ENCODE peak calls at places on chromosome 3, in four cellular contexts. I is hepatocyte, Z is IMR-90, P is SK-N-SH. V is an unnamed sample.

GRCh38 chr3:104885214-104885814 is 481.4 kb upstream of the ALCAM start:
- DNase-seq in I (no peak), Z (peak), P (no peak), V (peak)

GRCh38 chr3:61052855-61053254 is 198.4 kb downstream of the FHIT start:
- DNase-seq in I (no peak), Z (no peak), P (no peak), V (no peak)

GRCh38 chr3:39126532-39127071 is 19.1 kb downstream of the TTC21A start:
- DNase-seq in I (peak), Z (peak), P (peak), V (peak)

GRCh38 chr3:143697975-143698374 is 150.3 kb downstream of the SLC9A9 start:
- DNase-seq in I (no peak), Z (no peak), P (no peak), V (peak)

GRCh38 chr3:8183627-8184026 is 318.0 kb upstream of the LMCD1 start:
- DNase-seq in I (no peak), Z (no peak), P (no peak), V (no peak)

GRCh38 chr3:156433910-156434309 is 121.0 kb downstream of the SSR3 start:
- DNase-seq in I (no peak), Z (peak), P (peak), V (no peak)

GRCh38 chr3:1439395-1439794 is 346.6 kb downstream of the CNTN6 start:
- DNase-seq in I (peak), Z (no peak), P (no peak), V (no peak)

GRCh38 chr3:9615003-9615628 is 34.2 kb upstream of the MTMR14 start:
- DNase-seq in I (no peak), Z (no peak), P (no peak), V (peak)

GRCh38 chr3:106299300-106300098 is 430.7 kb upstream of the CBLB start:
- DNase-seq in I (no peak), Z (peak), P (no peak), V (no peak)

GRCh38 chr3:194330579-194330978 is 20.5 kb downstream of the CPN2 start:
- DNase-seq in I (no peak), Z (peak), P (peak), V (peak)

GRCh38 chr3:24514139-24514538 is 19.5 kb upstream of the THRB start:
- DNase-seq in I (no peak), Z (no peak), P (no peak), V (peak)

GRCh38 chr3:127984241-127984975 is 67.8 kb upstream of the SEC61A1 start:
- DNase-seq in I (no peak), Z (peak), P (no peak), V (peak)

DNA sequence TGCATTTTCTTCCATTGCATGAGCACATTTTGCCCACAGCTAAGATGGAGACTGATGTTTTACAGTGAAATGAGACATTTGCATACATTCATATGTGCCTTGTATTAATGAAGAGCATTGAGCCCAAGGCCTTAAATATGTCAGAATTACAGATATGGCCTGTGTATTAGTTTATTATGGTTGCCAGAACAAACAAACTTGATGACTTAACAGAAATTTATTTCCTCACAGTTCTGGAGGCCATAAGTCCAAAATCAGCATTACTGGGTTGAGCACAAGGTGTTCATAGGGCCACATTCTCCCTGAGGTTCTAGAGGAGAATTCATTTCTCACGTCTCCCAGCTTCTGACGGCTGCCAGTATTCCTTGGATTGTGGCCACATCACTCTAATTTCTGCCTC is 302.6 kb upstream of the TGFBR2 start:
- DNase-seq in I (no peak), Z (no peak), P (no peak), V (no peak)
- H3K4me2 ChIP-seq in I (no peak), Z (no peak), P (no peak), V (no peak)

DNA sequence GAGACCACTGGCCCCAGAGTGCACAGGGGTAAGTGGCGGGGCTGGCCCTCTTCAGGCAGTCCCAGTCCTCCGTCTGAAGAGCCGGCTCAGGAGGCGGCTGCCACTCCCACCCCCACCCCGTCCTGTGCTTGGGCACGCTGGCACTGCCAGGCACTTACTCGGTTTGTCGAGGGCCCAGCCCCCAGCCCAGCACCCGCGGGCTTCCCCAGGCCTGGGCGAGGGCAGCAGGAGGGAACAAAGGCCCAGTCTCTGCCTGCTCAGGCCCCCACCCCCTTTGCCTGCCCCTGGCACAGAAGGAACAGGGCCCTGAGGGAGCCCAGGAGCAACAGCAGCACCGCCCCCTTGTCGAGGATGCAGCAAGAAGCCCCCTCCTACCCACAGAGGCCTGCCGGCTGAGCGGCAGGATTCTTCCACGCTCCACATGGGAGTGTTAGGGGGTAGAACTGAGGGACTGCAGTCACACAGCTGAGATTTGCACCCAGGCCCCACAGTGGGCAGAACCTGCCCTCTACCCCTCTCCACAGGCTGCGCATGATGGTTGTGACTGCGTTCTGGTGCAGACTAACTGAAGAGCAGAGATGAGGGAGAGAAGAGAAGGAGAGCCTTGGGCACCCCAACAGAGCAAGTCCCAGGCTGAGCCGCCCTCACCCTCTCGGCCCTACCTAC is 8.9 kb downstream of the DUSP7 start:
- DNase-seq in I (no peak), Z (no peak), P (no peak), V (peak)
- H3K4me2 ChIP-seq in I (no peak), Z (no peak), P (peak), V (peak)

GRCh38 chr3:123734527-123734902 is 149.6 kb downstream of the MYLK start:
- DNase-seq in I (no peak), Z (no peak), P (no peak), V (no peak)
- H3K4me2 ChIP-seq in I (no peak), Z (no peak), P (peak), V (peak)

GRCh38 chr3:172087827-172088580 is 48.6 kb downstream of the FNDC3B start:
- DNase-seq in I (no peak), Z (no peak), P (no peak), V (no peak)
- H3K4me2 ChIP-seq in I (no peak), Z (no peak), P (no peak), V (no peak)

GRCh38 chr3:155179966-155180757 is 100.0 kb downstream of the MME start:
- DNase-seq in I (no peak), Z (no peak), P (no peak), V (no peak)

GRCh38 chr3:155182467-155182866 is 102.3 kb downstream of the MME start:
- DNase-seq in I (no peak), Z (no peak), P (no peak), V (no peak)

GRCh38 chr3:155185623-155186022 is 105.5 kb downstream of the MME start:
- DNase-seq in I (no peak), Z (peak), P (no peak), V (peak)

GRCh38 chr3:155188036-155188435 is 105.4 kb downstream of the STRIT1 start:
- DNase-seq in I (no peak), Z (peak), P (no peak), V (peak)

DNA sequence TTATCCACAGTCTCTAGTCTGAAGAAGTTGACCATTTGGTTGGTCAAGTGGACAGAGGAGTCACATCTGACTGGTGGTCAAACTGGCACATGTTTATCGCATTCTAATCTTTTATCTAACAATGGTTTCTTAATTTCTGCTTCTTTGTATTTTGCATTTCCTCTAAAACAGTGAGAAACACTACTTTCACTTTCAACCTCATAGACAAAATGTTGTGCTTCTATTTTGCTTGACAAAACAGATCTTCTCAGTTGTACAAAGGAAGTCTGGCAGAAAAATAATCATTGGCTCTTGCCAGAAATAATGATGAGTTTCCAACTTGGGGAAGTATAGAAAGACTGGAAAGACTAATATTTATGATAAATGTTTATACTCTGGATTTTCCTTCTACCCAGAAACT is 103.9 kb downstream of the MME start:
- DNase-seq in I (no peak), Z (no peak), P (no peak), V (no peak)
- H3K4me2 ChIP-seq in I (no peak), Z (peak), P (no peak), V (no peak)

GRCh38 chr3:13852638-13853009 is 27.2 kb downstream of the WNT7A start:
- DNase-seq in I (no peak), Z (no peak), P (no peak), V (peak)
- H3K4me2 ChIP-seq in I (no peak), Z (no peak), P (no peak), V (peak)

DNA sequence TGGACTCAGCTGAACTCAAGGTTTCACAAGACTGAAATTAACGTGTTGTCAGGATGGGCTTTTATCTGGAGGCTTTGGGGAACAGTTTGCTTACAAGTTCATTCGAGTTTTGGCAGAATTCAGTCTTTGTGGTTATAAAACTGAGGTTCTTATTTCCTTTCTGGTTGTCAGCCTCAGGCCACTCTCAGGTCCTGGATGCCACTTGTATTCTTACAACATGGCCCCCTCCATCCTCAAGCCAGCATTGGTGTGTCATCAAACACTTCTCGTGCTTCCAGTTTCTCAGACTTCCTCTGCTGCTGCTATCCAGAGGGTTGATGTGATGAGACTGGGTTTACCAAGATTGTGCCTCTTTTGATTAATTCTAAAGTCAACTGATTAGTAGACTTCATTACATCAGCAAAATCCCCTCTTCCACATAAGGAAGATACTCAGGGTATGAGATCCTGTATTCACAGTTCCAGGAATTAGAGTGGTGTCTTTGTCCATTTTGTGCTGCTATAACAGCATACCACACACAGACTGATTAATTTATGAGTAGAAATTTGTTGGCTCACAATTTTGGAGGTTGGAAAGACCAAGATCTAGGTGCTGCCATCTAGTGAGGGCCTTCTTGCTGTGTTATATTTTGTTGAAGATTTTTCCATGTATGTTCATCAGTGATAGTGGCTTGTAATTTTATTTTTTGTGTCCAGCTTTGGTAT is 10.9 kb downstream of the LRCH3 start:
- DNase-seq in I (no peak), Z (peak), P (no peak), V (peak)
- H3K4me2 ChIP-seq in I (no peak), Z (no peak), P (no peak), V (peak)

DNA sequence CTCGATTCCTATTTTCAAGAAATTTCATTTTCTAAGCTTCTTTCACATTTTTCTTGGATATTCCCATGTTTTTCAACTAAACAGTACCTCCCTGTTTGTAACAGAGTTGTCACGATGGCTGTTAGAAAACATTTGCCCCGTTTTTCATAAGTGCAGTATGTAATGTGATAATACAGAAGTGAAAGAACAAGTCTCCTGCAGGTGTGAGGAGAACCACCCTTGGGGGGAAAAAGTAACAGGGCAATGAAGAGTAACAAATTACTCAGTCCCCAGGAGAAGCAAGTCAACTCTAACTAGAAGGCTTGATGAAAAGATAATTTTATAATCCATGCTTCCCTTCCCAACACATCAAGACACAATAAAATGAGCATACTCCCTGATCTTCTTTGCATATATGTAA is 493.3 kb downstream of the FOXP1 start:
- DNase-seq in I (no peak), Z (no peak), P (no peak), V (no peak)
- H3K4me2 ChIP-seq in I (no peak), Z (no peak), P (no peak), V (no peak)

DNA sequence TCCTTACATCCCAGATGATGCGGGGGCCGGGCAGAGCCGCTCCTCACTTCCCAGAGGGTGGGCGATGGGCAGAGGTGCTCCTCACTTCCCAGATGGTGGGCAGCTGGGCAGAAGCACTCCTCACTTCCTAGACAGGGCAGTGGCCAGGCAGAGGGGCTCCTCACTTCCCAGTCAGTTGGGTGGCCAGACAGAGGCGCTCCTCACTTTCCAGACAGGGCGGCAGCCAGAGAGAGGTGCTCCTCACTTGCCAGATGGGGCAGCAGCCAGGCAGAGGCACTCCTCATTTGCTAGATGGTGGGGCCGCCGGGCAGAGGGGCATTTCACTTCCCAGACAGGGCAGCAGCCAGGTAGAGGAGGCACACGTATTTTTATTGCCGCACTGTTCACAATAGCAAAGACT is 622.0 kb upstream of the KCNMB2 start:
- DNase-seq in I (no peak), Z (no peak), P (no peak), V (no peak)
- H3K4me2 ChIP-seq in I (no peak), Z (no peak), P (no peak), V (no peak)

DNA sequence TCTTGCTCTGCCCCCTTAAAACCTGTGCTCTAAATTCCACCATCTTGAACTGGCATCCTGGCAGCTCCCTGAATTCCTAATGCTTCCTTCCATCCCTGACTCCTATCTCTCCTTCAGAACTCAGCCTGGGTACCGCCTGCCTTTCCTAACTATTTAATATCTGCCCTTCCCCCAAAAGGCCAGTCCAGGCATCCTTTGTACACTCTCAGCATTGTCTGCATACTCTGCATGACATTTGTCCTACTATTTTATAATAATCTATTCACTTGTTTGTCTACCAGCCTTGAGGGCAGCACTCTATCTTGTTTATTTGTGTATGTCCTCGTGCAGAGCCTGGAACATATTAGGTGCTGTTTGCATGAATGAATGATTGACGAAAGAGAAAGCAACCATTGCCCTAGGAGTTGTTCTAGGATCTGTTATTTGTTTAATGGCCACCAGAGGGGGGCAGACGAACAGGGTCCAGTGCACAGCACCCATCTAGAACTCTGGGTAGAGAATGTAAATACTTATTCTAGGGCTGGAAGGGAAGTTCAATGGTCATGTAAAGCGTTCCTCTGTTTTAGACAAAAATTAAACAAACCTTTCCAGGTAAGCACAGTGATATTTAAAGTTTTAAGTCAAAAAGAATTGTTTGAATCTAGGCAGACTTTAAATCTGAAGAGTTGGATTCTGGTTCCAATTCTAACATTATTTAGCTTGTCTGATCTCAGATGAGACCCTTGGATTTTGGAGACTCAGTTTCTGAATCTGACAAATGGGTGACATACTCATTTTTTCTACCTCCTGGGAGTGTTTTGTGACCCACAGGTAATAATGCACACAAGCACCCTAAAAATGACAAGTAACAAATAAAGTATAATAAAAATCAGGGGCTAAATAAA is 125.8 kb upstream of the GALNT15 start:
- DNase-seq in I (peak), Z (peak), P (peak), V (peak)
- H3K4me2 ChIP-seq in I (no peak), Z (peak), P (peak), V (peak)

V was measured in PC-3.